ENCODE peak calls at places on chromosomes 3 and 15, in seven cellular contexts. One of them, this sample, is unnamed.

GRCh38 chr3:70360985-70361384 is 48.5 kb upstream of the MDFIC2 start:
- DNase-seq in nephron progenitor cell: no peak
- DNase-seq in mesothelial cell of epicardium: no peak
- DNase-seq in CD8-positive, alpha-beta T cell: no peak
- DNase-seq in suprapubic skin: no peak
- DNase-seq in Calu3: no peak
- DNase-seq in fibroblast of lung: peak
- DNase-seq in this sample: no peak

GRCh38 chr3:28651159-28651558 is 302.5 kb upstream of the AZI2 start:
- DNase-seq in nephron progenitor cell: no peak
- DNase-seq in mesothelial cell of epicardium: no peak
- DNase-seq in CD8-positive, alpha-beta T cell: no peak
- DNase-seq in suprapubic skin: no peak
- DNase-seq in Calu3: no peak
- DNase-seq in fibroblast of lung: no peak
- DNase-seq in this sample: no peak

GRCh38 chr3:183275418-183275817 is 22.4 kb downstream of the B3GNT5 start:
- DNase-seq in nephron progenitor cell: no peak
- DNase-seq in mesothelial cell of epicardium: no peak
- DNase-seq in CD8-positive, alpha-beta T cell: no peak
- DNase-seq in suprapubic skin: no peak
- DNase-seq in Calu3: peak
- DNase-seq in fibroblast of lung: peak
- DNase-seq in this sample: no peak

GRCh38 chr3:40192628-40193027 is 116.9 kb upstream of the EIF1B start:
- DNase-seq in nephron progenitor cell: no peak
- DNase-seq in mesothelial cell of epicardium: no peak
- DNase-seq in CD8-positive, alpha-beta T cell: no peak
- DNase-seq in suprapubic skin: no peak
- DNase-seq in Calu3: no peak
- DNase-seq in fibroblast of lung: no peak
- DNase-seq in this sample: no peak

GRCh38 chr3:188431040-188431439 is 277.1 kb downstream of the LPP start:
- DNase-seq in nephron progenitor cell: no peak
- DNase-seq in mesothelial cell of epicardium: no peak
- DNase-seq in CD8-positive, alpha-beta T cell: no peak
- DNase-seq in suprapubic skin: no peak
- DNase-seq in Calu3: no peak
- DNase-seq in fibroblast of lung: no peak
- DNase-seq in this sample: no peak

GRCh38 chr15:64695571-64695992 is 79.8 kb downstream of the RBPMS2 start:
- DNase-seq in nephron progenitor cell: no peak
- DNase-seq in mesothelial cell of epicardium: no peak
- DNase-seq in CD8-positive, alpha-beta T cell: no peak
- DNase-seq in suprapubic skin: no peak
- DNase-seq in Calu3: no peak
- DNase-seq in fibroblast of lung: no peak
- DNase-seq in this sample: no peak

GRCh38 chr3:50194903-50195500 is 3.6 kb downstream of the GNAT1 start:
- DNase-seq in nephron progenitor cell: no peak
- DNase-seq in mesothelial cell of epicardium: no peak
- DNase-seq in CD8-positive, alpha-beta T cell: peak
- DNase-seq in suprapubic skin: no peak
- DNase-seq in Calu3: no peak
- DNase-seq in fibroblast of lung: no peak
- DNase-seq in this sample: no peak

GRCh38 chr3:35739181-35739809 is 100.0 kb downstream of the ARPP21 start:
- DNase-seq in nephron progenitor cell: peak
- DNase-seq in mesothelial cell of epicardium: no peak
- DNase-seq in CD8-positive, alpha-beta T cell: no peak
- DNase-seq in suprapubic skin: no peak
- DNase-seq in Calu3: no peak
- DNase-seq in fibroblast of lung: no peak
- DNase-seq in this sample: no peak

GRCh38 chr3:98980915-98981596 is 79.6 kb upstream of the DCBLD2 start:
- DNase-seq in nephron progenitor cell: no peak
- DNase-seq in mesothelial cell of epicardium: no peak
- DNase-seq in CD8-positive, alpha-beta T cell: no peak
- DNase-seq in suprapubic skin: no peak
- DNase-seq in Calu3: no peak
- DNase-seq in fibroblast of lung: peak
- DNase-seq in this sample: no peak

GRCh38 chr15:37877851-37878577 is 56.4 kb upstream of the TMCO5A start:
- DNase-seq in nephron progenitor cell: no peak
- DNase-seq in mesothelial cell of epicardium: no peak
- DNase-seq in CD8-positive, alpha-beta T cell: no peak
- DNase-seq in suprapubic skin: no peak
- DNase-seq in Calu3: no peak
- DNase-seq in fibroblast of lung: peak
- DNase-seq in this sample: no peak

GRCh38 chr15:39554746-39555387 is 26.0 kb upstream of the THBS1 start:
- DNase-seq in nephron progenitor cell: no peak
- DNase-seq in mesothelial cell of epicardium: no peak
- DNase-seq in CD8-positive, alpha-beta T cell: no peak
- DNase-seq in suprapubic skin: no peak
- DNase-seq in Calu3: no peak
- DNase-seq in fibroblast of lung: peak
- DNase-seq in this sample: no peak

GRCh38 chr15:93072440-93073394 is 16.3 kb downstream of the RGMA start:
- DNase-seq in nephron progenitor cell: peak
- DNase-seq in mesothelial cell of epicardium: peak
- DNase-seq in CD8-positive, alpha-beta T cell: no peak
- DNase-seq in suprapubic skin: no peak
- DNase-seq in Calu3: peak
- DNase-seq in fibroblast of lung: peak
- DNase-seq in this sample: peak

GRCh38 chr3:173584093-173584833 is 186.7 kb downstream of the NLGN1 start:
- DNase-seq in nephron progenitor cell: peak
- DNase-seq in mesothelial cell of epicardium: no peak
- DNase-seq in CD8-positive, alpha-beta T cell: no peak
- DNase-seq in suprapubic skin: no peak
- DNase-seq in Calu3: peak
- DNase-seq in fibroblast of lung: peak
- DNase-seq in this sample: no peak

GRCh38 chr15:57598346-57598745 is 6.6 kb downstream of the MYZAP start:
- DNase-seq in nephron progenitor cell: no peak
- DNase-seq in mesothelial cell of epicardium: no peak
- DNase-seq in CD8-positive, alpha-beta T cell: no peak
- DNase-seq in suprapubic skin: no peak
- DNase-seq in Calu3: no peak
- DNase-seq in fibroblast of lung: no peak
- DNase-seq in this sample: no peak

GRCh38 chr3:42067324-42067723 is 23.8 kb upstream of the TRAK1 start:
- DNase-seq in nephron progenitor cell: no peak
- DNase-seq in mesothelial cell of epicardium: no peak
- DNase-seq in CD8-positive, alpha-beta T cell: no peak
- DNase-seq in suprapubic skin: no peak
- DNase-seq in Calu3: no peak
- DNase-seq in fibroblast of lung: peak
- DNase-seq in this sample: no peak

GRCh38 chr15:55586808-55587207 is 1.3 kb downstream of the PYGO1 start:
- DNase-seq in nephron progenitor cell: no peak
- DNase-seq in mesothelial cell of epicardium: no peak
- DNase-seq in CD8-positive, alpha-beta T cell: no peak
- DNase-seq in suprapubic skin: no peak
- DNase-seq in Calu3: no peak
- DNase-seq in fibroblast of lung: no peak
- DNase-seq in this sample: no peak

GRCh38 chr3:185207931-185208746 is 45.7 kb downstream of the EHHADH start:
- DNase-seq in nephron progenitor cell: peak
- DNase-seq in mesothelial cell of epicardium: no peak
- DNase-seq in CD8-positive, alpha-beta T cell: no peak
- DNase-seq in suprapubic skin: no peak
- DNase-seq in Calu3: no peak
- DNase-seq in fibroblast of lung: peak
- DNase-seq in this sample: no peak

GRCh38 chr3:8646313-8646938 is 1.8 kb upstream of the SSUH2 start:
- DNase-seq in nephron progenitor cell: no peak
- DNase-seq in mesothelial cell of epicardium: no peak
- DNase-seq in CD8-positive, alpha-beta T cell: no peak
- DNase-seq in suprapubic skin: peak
- DNase-seq in Calu3: no peak
- DNase-seq in fibroblast of lung: no peak
- DNase-seq in this sample: no peak

GRCh38 chr15:76674883-76675282 is 230.3 kb downstream of the SCAPER start:
- DNase-seq in nephron progenitor cell: no peak
- DNase-seq in mesothelial cell of epicardium: no peak
- DNase-seq in CD8-positive, alpha-beta T cell: no peak
- DNase-seq in suprapubic skin: no peak
- DNase-seq in Calu3: no peak
- DNase-seq in fibroblast of lung: peak
- DNase-seq in this sample: no peak

GRCh38 chr3:45453083-45453482 is 64.7 kb downstream of the LARS2 start:
- DNase-seq in nephron progenitor cell: no peak
- DNase-seq in mesothelial cell of epicardium: no peak
- DNase-seq in CD8-positive, alpha-beta T cell: no peak
- DNase-seq in suprapubic skin: no peak
- DNase-seq in Calu3: no peak
- DNase-seq in fibroblast of lung: no peak
- DNase-seq in this sample: no peak

GRCh38 chr15:87851497-87851896 is 405.0 kb downstream of the NTRK3 start:
- DNase-seq in nephron progenitor cell: no peak
- DNase-seq in mesothelial cell of epicardium: no peak
- DNase-seq in CD8-positive, alpha-beta T cell: no peak
- DNase-seq in suprapubic skin: no peak
- DNase-seq in Calu3: no peak
- DNase-seq in fibroblast of lung: no peak
- DNase-seq in this sample: no peak

GRCh38 chr15:74243431-74243830 is 7.3 kb downstream of the CCDC33 start:
- DNase-seq in nephron progenitor cell: no peak
- DNase-seq in mesothelial cell of epicardium: no peak
- DNase-seq in CD8-positive, alpha-beta T cell: no peak
- DNase-seq in suprapubic skin: no peak
- DNase-seq in Calu3: no peak
- DNase-seq in fibroblast of lung: no peak
- DNase-seq in this sample: no peak

GRCh38 chr3:49813497-49814174 is at the start of gene UBA7:
- DNase-seq in nephron progenitor cell: no peak
- DNase-seq in mesothelial cell of epicardium: no peak
- DNase-seq in CD8-positive, alpha-beta T cell: peak
- DNase-seq in suprapubic skin: no peak
- DNase-seq in Calu3: peak
- DNase-seq in fibroblast of lung: peak
- DNase-seq in this sample: no peak

GRCh38 chr3:125585595-125586223 is 9.6 kb downstream of the OSBPL11 start:
- DNase-seq in nephron progenitor cell: peak
- DNase-seq in mesothelial cell of epicardium: no peak
- DNase-seq in CD8-positive, alpha-beta T cell: peak
- DNase-seq in suprapubic skin: no peak
- DNase-seq in Calu3: peak
- DNase-seq in fibroblast of lung: peak
- DNase-seq in this sample: no peak

DNA sequence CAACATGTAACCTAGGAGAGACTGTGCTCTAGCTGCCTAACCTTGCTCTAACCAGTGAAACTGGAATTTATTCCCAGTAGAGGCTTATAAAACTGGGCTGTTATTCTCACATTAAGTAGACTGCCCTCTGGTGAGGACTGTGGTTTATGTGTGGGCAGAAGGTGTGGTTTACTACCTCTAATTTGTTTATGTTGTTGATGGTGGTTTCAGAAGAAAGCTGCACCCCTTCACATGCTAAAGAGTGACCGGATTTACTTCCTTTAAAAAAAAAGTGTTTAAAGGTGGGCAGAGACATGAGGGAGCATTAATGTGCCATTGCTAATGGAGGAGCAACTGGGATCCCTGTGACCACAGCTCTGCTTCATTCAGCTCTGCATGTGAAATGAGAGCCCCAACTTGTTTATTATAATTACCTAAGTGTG is 273.2 kb downstream of the MECOM start:
- DNase-seq in nephron progenitor cell: no peak
- DNase-seq in mesothelial cell of epicardium: no peak
- DNase-seq in CD8-positive, alpha-beta T cell: no peak
- DNase-seq in suprapubic skin: no peak
- DNase-seq in Calu3: peak
- DNase-seq in fibroblast of lung: peak
- DNase-seq in this sample: no peak
- TF ChIP-seq CTCF in nephron progenitor cell: no peak
- TF ChIP-seq CTCF in mesothelial cell of epicardium: no peak
- TF ChIP-seq CTCF in CD8-positive, alpha-beta T cell: no peak
- TF ChIP-seq CTCF in suprapubic skin: no peak
- TF ChIP-seq CTCF in Calu3: peak
- TF ChIP-seq CTCF in fibroblast of lung: peak
- TF ChIP-seq CTCF in this sample: no peak

DNA sequence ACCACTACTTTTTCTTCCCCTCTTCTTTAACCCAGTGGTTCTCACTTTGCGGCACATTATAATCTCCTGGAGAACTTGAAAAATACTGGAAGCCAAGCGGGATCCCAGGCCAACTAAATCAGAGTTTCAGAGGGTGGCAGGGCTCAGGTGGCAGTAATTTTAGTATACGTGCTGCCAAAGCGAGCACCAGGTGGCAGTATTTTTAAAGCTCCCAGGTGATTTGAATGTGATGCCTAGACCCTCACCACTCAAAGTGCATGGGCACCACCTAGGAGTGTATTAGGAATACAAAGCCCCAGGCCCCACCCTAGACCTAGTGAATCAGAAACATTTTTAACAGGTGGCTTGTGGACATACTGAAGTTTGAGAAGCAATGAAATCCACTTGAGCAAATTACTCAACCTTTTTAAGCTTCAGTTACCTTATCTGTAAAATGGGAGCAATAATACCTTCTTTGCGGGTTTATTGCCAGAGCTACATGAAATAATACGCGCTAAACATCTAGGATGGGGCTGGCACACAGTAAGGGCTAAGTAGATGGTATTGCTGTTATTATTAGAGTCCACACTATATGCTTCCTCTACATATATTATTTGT is 8.3 kb downstream of the B3GALNT1 start:
- DNase-seq in nephron progenitor cell: no peak
- DNase-seq in mesothelial cell of epicardium: no peak
- DNase-seq in CD8-positive, alpha-beta T cell: no peak
- DNase-seq in suprapubic skin: no peak
- DNase-seq in Calu3: peak
- DNase-seq in fibroblast of lung: peak
- DNase-seq in this sample: no peak
- TF ChIP-seq CTCF in nephron progenitor cell: no peak
- TF ChIP-seq CTCF in mesothelial cell of epicardium: no peak
- TF ChIP-seq CTCF in CD8-positive, alpha-beta T cell: no peak
- TF ChIP-seq CTCF in suprapubic skin: no peak
- TF ChIP-seq CTCF in Calu3: peak
- TF ChIP-seq CTCF in fibroblast of lung: peak
- TF ChIP-seq CTCF in this sample: peak

GRCh38 chr3:141426404-141427034 is 58.2 kb downstream of the ZBTB38 start:
- DNase-seq in nephron progenitor cell: peak
- DNase-seq in mesothelial cell of epicardium: no peak
- DNase-seq in CD8-positive, alpha-beta T cell: no peak
- DNase-seq in suprapubic skin: peak
- DNase-seq in Calu3: peak
- DNase-seq in fibroblast of lung: peak
- DNase-seq in this sample: peak
- TF ChIP-seq CTCF in nephron progenitor cell: no peak
- TF ChIP-seq CTCF in mesothelial cell of epicardium: no peak
- TF ChIP-seq CTCF in CD8-positive, alpha-beta T cell: no peak
- TF ChIP-seq CTCF in suprapubic skin: no peak
- TF ChIP-seq CTCF in Calu3: no peak
- TF ChIP-seq CTCF in fibroblast of lung: no peak
- TF ChIP-seq CTCF in this sample: no peak

DNA sequence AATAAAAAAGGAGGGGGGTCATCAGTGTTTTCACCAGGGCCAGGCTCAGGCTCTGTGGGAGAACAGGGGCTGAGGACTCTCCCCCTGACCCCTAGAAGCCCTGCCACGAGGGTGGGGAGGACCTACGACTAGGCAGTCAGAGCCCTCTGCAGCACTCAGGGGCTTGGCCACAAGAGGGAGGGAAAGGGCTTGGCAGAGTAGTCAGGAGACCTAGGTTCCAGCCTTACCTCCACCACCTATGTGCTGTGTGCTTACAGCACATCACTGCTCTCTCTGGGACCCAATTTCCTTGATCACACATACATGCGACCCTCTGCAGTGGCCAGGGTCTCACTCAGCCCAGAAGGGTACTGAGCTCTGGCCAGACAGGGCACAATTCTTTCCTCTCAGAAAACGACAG is 16.3 kb upstream of the SKIC8 start:
- DNase-seq in nephron progenitor cell: no peak
- DNase-seq in mesothelial cell of epicardium: no peak
- DNase-seq in CD8-positive, alpha-beta T cell: no peak
- DNase-seq in suprapubic skin: no peak
- DNase-seq in Calu3: peak
- DNase-seq in fibroblast of lung: no peak
- DNase-seq in this sample: no peak
- TF ChIP-seq CTCF in nephron progenitor cell: peak
- TF ChIP-seq CTCF in mesothelial cell of epicardium: no peak
- TF ChIP-seq CTCF in CD8-positive, alpha-beta T cell: no peak
- TF ChIP-seq CTCF in suprapubic skin: no peak
- TF ChIP-seq CTCF in Calu3: peak
- TF ChIP-seq CTCF in fibroblast of lung: no peak
- TF ChIP-seq CTCF in this sample: peak